ENCODE peak calls at places on chromosomes 1 and 21, in six cellular contexts. M, G, Q, Z, R and O are unnamed samples.
A peak's percentile ranks its signal among the peaks of the same experiment; 100 is the strongest.

GRCh38 chr1:227945891-227946623 is 1.7 kb downstream of the WNT9A start:
- ATAC-seq in M (peak; percentile 7), G (peak; percentile 52), Q (peak; percentile 52), Z (peak; percentile 68), R (peak; percentile 40), O (peak; percentile 63)

GRCh38 chr21:14600569-14601308 is 54.6 kb upstream of the SAMSN1 start:
- ATAC-seq in M (peak; percentile 61), G (no peak), Q (no peak), Z (no peak), R (no peak), O (no peak)

GRCh38 chr1:201791775-201792166 is 37.2 kb upstream of the IPO9 start:
- ATAC-seq in M (no peak), G (no peak), Q (no peak), Z (peak; percentile 25), R (no peak), O (peak; percentile 43)

GRCh38 chr1:165837838-165838364 is 10.5 kb downstream of the UCK2 start:
- ATAC-seq in M (no peak), G (no peak), Q (no peak), Z (no peak), R (no peak), O (no peak)

GRCh38 chr1:117653732-117654484 is 48.1 kb downstream of the TENT5C start:
- ATAC-seq in M (no peak), G (no peak), Q (no peak), Z (no peak), R (peak; percentile 9), O (no peak)

GRCh38 chr1:33972676-33973395 is 109.0 kb downstream of the HMGB4 start:
- ATAC-seq in M (no peak), G (no peak), Q (no peak), Z (no peak), R (no peak), O (no peak)

GRCh38 chr21:38355992-38356781 is 99.4 kb downstream of the KCNJ15 start:
- ATAC-seq in M (peak; percentile 96), G (peak; percentile 96), Q (peak; percentile 93), Z (peak; percentile 86), R (peak; percentile 92), O (peak; percentile 71)

GRCh38 chr1:42784946-42785693 is at the start of gene TMEM269:
- ATAC-seq in M (no peak), G (no peak), Q (no peak), Z (peak; percentile 60), R (peak; percentile 53), O (peak; percentile 59)

GRCh38 chr1:230798187-230798484 is 50.9 kb downstream of the CAPN9 start:
- ATAC-seq in M (peak; percentile 71), G (peak; percentile 71), Q (peak; percentile 72), Z (no peak), R (no peak), O (peak; percentile 27)

GRCh38 chr21:42614391-42614790 is 39.0 kb upstream of the PDE9A start:
- ATAC-seq in M (peak; percentile 16), G (peak; percentile 12), Q (peak; percentile 35), Z (no peak), R (no peak), O (no peak)

GRCh38 chr1:85311818-85312217 is 35.4 kb upstream of the BCL10 start:
- ATAC-seq in M (no peak), G (no peak), Q (no peak), Z (no peak), R (no peak), O (no peak)

DNA sequence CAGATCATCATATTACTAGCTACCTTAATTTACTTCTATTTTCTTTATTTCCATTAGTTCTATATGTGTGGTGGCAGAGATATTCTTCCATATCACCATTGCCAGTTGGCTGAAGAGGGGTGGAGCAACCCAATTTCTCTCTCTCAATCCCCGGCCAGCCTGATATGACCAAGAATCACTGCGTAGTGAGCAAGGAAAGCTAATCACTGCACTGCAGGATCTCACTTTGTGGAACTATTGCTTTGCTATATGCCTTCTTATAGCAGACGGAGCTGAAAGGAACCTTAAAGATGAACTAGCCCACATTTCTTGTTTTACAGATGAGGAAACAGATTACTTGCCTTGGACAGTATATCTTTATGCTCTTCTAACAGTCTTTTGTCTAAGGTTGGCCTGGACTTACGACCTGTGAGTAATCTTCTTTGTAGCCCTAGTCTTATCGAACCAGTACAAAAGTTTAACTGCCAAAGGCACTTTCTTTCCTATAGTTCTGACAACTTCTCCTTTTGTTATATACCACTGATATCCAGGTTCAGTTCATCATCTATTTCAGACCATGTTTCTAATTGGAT is 7.6 kb downstream of the APOBEC4 start:
- ATAC-seq in M (peak; percentile 61), G (no peak), Q (no peak), Z (no peak), R (no peak), O (no peak)
- TF ChIP-seq EP300 in M (no peak), G (no peak), Q (no peak), Z (no peak), R (no peak), O (no peak)

DNA sequence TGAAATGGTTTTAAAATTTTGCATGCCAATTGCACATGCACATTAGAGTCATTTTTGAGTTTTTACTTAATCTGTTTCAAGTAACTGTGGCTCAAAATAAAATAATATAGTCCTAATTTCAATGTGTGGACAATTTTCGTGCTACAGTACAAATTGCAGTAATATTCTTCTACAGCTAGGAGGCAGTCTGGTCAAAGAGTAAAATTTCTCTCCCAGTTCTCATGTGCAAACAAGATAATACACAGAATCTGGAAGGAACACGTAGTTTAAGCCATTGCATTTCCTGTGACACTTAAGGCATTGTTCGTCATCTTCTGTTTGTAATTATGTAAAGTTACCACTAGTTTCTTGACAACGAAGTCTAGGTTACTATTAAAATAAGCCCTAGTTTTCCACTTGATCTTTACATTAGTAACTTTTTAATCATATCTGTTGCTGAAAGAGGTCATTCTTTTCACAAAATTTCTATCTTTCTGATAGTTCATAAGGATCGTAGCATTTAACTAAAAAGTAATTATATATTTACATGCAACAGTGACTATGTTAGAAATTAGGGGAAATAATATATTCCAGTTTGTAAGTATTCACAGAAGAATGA is 28.9 kb downstream of the ODR4 start:
- ATAC-seq in M (peak; percentile 86), G (no peak), Q (peak; percentile 63), Z (peak; percentile 72), R (peak; percentile 72), O (no peak)
- TF ChIP-seq CTCF in M (peak; percentile 60), G (peak; percentile 59), Q (peak; percentile 80), Z (peak; percentile 55), R (peak; percentile 60), O (peak; percentile 47)

GRCh38 chr1:234683856-234684632 is 74.1 kb upstream of the IRF2BP2 start:
- ATAC-seq in M (peak; percentile 44), G (peak; percentile 100), Q (peak; percentile 93), Z (peak; percentile 97), R (no peak), O (peak; percentile 97)
- TF ChIP-seq EP300 in M (no peak), G (peak; percentile 93), Q (peak; percentile 39), Z (no peak), R (no peak), O (no peak)

DNA sequence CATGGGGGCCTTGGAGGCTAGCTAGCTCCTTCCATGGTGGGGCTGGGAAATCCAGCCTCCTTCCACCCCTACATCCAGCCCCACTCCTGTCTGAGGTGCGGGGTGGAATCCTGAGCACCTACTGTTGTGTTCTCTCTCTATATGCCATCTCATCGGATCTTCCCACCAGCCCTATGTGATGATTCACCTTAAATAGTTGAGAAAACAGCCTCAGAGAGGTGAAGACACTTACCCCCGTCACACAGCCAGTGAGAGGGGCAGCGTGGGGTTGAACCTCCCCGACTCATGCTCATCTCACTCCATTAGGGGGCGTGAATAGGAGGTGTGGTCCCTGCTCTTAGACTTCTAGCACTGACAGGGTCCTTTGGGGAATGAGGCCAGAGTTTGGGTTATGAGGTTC is 31.0 kb upstream of the ACTL8 start:
- ATAC-seq in M (no peak), G (no peak), Q (no peak), Z (no peak), R (no peak), O (no peak)
- TF ChIP-seq CTCF in M (no peak), G (no peak), Q (no peak), Z (no peak), R (no peak), O (no peak)

GRCh38 chr1:225596152-225596551 is 56.8 kb downstream of the ENAH start:
- ATAC-seq in M (no peak), G (no peak), Q (no peak), Z (no peak), R (no peak), O (no peak)

GRCh38 chr1:225598847-225599246 is 54.1 kb downstream of the ENAH start:
- ATAC-seq in M (no peak), G (no peak), Q (no peak), Z (no peak), R (no peak), O (no peak)

GRCh38 chr1:225593414-225593813 is 59.5 kb downstream of the ENAH start:
- ATAC-seq in M (no peak), G (no peak), Q (no peak), Z (no peak), R (no peak), O (no peak)

GRCh38 chr1:225597926-225598575 is 54.9 kb downstream of the ENAH start:
- ATAC-seq in M (no peak), G (no peak), Q (no peak), Z (no peak), R (no peak), O (no peak)

DNA sequence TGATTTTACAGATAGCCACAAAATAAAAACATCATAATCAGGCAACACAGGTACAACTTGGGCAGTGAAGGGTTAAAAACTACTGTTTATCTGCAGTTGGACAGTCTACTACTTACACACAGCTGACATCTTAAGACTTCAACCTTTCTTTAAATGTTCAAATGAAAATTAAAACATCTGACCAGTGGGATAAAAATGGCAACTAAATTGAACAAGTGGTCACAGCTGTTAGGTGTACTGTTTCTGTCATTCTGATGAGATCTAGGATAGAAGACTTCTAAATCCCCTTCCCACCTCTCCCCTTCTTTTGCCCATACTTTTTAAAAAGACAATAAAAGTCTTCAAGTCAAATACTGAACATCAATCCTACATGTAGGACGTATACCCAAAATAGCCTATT is 56.2 kb downstream of the ENAH start:
- ATAC-seq in M (no peak), G (no peak), Q (no peak), Z (no peak), R (no peak), O (no peak)
- TF ChIP-seq EP300 in M (no peak), G (no peak), Q (no peak), Z (no peak), R (no peak), O (no peak)

DNA sequence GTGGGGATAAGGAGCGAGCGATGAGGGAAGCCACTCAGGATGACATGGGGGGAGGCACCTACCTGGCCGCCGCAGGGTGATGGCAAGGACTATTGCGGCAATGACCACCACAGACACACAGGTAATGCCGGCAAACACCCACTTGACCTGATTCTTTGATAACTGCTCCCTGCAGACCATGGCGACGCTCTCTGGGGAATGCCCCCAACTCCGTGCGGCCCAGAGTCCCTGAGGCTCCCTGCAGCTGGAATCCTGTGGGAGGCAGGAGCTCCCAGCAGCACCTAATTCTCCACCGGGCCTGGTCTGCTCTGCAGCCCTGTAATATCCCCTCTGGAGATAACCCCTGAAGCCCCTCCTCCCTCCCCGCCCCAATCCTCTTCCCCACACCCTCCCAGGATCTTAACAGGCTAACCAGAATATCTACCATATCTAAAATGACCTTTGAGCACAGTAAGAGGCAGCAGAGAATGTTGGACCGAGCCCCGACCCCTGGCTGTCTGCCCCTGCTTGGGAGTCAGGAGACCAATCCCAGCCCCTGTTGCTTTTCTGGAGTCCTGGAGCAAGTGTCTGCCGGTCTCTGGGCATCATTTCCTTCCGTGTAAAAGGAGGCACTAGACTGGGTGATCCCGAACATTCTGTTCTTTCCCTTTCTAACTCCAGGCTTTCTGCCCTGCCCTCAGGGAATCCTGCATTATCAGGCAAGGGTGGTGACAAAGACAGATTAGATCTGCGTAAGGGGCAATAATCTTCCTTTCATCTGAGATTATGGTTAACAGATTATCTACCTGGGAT is at the start of gene FAM151A:
- ATAC-seq in M (no peak), G (peak; percentile 83), Q (no peak), Z (no peak), R (no peak), O (peak; percentile 22)
- TF ChIP-seq CTCF in M (no peak), G (no peak), Q (no peak), Z (no peak), R (no peak), O (no peak)